ENCODE peak calls at places on chromosomes 13 and 19, in eight cellular contexts. B, T, M, F, N, I, H and S are unnamed samples.

GRCh38 chr13:42048323-42048624 is 174 bp upstream of the DGKH start:
- DNase-seq in I (no peak), M (no peak), H (no peak), N (no peak), B (no peak), F (no peak), T (no peak), S (no peak)

GRCh38 chr19:8592231-8593009 is 15.2 kb upstream of the MYO1F start:
- DNase-seq in I (no peak), F (peak), T (peak), B (peak), M (peak), N (no peak), H (peak), S (peak)

GRCh38 chr13:39418424-39418823 is 184.6 kb downstream of the LHFPL6 start:
- DNase-seq in N (no peak), H (no peak), M (no peak), I (no peak), T (no peak), F (no peak), B (no peak), S (no peak)

GRCh38 chr13:39210961-39211534 is 172.8 kb downstream of the NHLRC3 start:
- DNase-seq in B (no peak), N (no peak), I (no peak), F (no peak), M (no peak), H (no peak), T (no peak), S (peak)

GRCh38 chr13:39967199-39967959 is 311.9 kb downstream of the COG6 start:
- DNase-seq in H (no peak), B (no peak), M (no peak), F (no peak), T (no peak), N (no peak), I (no peak), S (no peak)

GRCh38 chr13:72648513-72649065 is 78.8 kb downstream of the MZT1 start:
- DNase-seq in T (no peak), I (no peak), N (no peak), H (no peak), M (no peak), F (no peak), B (no peak), S (no peak)

GRCh38 chr19:34555447-34555846 is 73.9 kb downstream of the WTIP start:
- DNase-seq in M (no peak), B (no peak), T (no peak), F (no peak), H (no peak), N (no peak), I (no peak), S (peak)

GRCh38 chr13:43229506-43229905 is 206.1 kb downstream of the DNAJC15 start:
- DNase-seq in I (no peak), F (no peak), H (no peak), B (no peak), N (no peak), T (no peak), M (no peak), S (no peak)